ENCODE peak calls at places on chromosomes 12 and 14, in four cellular contexts. N, P, G and Z are unnamed samples.

GRCh38 chr12:2773199-2773875 is 21.4 kb upstream of the FKBP4 start:
- DNase-seq in N (no peak), P (no peak), G (no peak), Z (no peak)

GRCh38 chr12:49339464-49339861 is 2.5 kb upstream of the C1QL4 start:
- DNase-seq in N (no peak), P (peak), G (no peak), Z (no peak)

GRCh38 chr14:76706811-76707210 is 54.5 kb upstream of the VASH1 start:
- DNase-seq in N (no peak), P (no peak), G (no peak), Z (no peak)

GRCh38 chr14:98907981-98908544 is 363.9 kb downstream of the BCL11B start:
- DNase-seq in N (no peak), P (no peak), G (no peak), Z (no peak)

GRCh38 chr12:108310489-108310888 is 28.6 kb downstream of the CMKLR1 start:
- DNase-seq in N (no peak), P (no peak), G (no peak), Z (no peak)

GRCh38 chr12:20184514-20184913 is 183.8 kb upstream of the PDE3A start:
- DNase-seq in N (no peak), P (no peak), G (no peak), Z (no peak)

GRCh38 chr12:10215451-10215850 is 2.8 kb downstream of the GABARAPL1 start:
- DNase-seq in N (no peak), P (no peak), G (no peak), Z (no peak)

GRCh38 chr14:35043046-35043445 is 3.0 kb upstream of the FAM177A1 start:
- DNase-seq in N (no peak), P (no peak), G (no peak), Z (no peak)

GRCh38 chr12:64665506-64665905 is 55.2 kb downstream of the RASSF3 start:
- DNase-seq in N (no peak), P (peak), G (no peak), Z (no peak)

GRCh38 chr14:68961781-68962584 is 17.1 kb downstream of the ACTN1 start:
- DNase-seq in N (peak), P (no peak), G (no peak), Z (no peak)

GRCh38 chr12:108350511-108350910 is 11.4 kb upstream of the CMKLR1 start:
- DNase-seq in N (no peak), P (no peak), G (no peak), Z (no peak)

GRCh38 chr14:21703357-21704339 is 30.0 kb upstream of the OR4E1 start:
- DNase-seq in N (no peak), P (no peak), G (no peak), Z (no peak)

GRCh38 chr12:105343836-105344235 is 13.3 kb downstream of the C12orf75 start:
- DNase-seq in N (no peak), P (no peak), G (no peak), Z (no peak)

GRCh38 chr12:131911851-131912525 is 17.1 kb upstream of the PUS1 start:
- DNase-seq in N (no peak), P (no peak), G (no peak), Z (no peak)

GRCh38 chr12:71107976-71108749 is 49.6 kb downstream of the TSPAN8 start:
- DNase-seq in N (no peak), P (no peak), G (no peak), Z (no peak)

GRCh38 chr12:16197600-16197999 is 79.9 kb downstream of the SLC15A5 start:
- DNase-seq in N (no peak), P (no peak), G (no peak), Z (no peak)

GRCh38 chr12:30926243-30927209 is at the start of gene TSPAN11:
- DNase-seq in N (no peak), P (peak), G (peak), Z (peak)

GRCh38 chr12:25089738-25090137 is 105.2 kb downstream of the DNAI7 start:
- DNase-seq in N (no peak), P (no peak), G (no peak), Z (no peak)

GRCh38 chr12:111429760-111430417 is 24.2 kb downstream of the SH2B3 start:
- DNase-seq in N (no peak), P (peak), G (peak), Z (no peak)

GRCh38 chr14:23053426-23053825 is 3.9 kb downstream of the CDH24 start:
- DNase-seq in N (no peak), P (no peak), G (no peak), Z (no peak)

GRCh38 chr12:72282721-72283120 is 10.6 kb downstream of the TRHDE start:
- DNase-seq in N (no peak), P (no peak), G (no peak), Z (no peak)

GRCh38 chr14:91786188-91786587 is 54.3 kb upstream of the CATSPERB start:
- DNase-seq in N (no peak), P (no peak), G (no peak), Z (no peak)

GRCh38 chr14:50944647-50945413 is 547 bp upstream of the PYGL start:
- DNase-seq in N (peak), P (peak), G (peak), Z (no peak)

GRCh38 chr14:100682749-100683148 is 43.9 kb upstream of the DLK1 start:
- DNase-seq in N (no peak), P (no peak), G (no peak), Z (no peak)

GRCh38 chr14:102013669-102014200 is 49.4 kb downstream of the DYNC1H1 start:
- DNase-seq in N (no peak), P (no peak), G (no peak), Z (peak)

GRCh38 chr12:8692573-8692972 is 5.2 kb upstream of the RIMKLB start:
- DNase-seq in N (peak), P (peak), G (no peak), Z (no peak)

GRCh38 chr14:21102472-21103164 is 1.8 kb downstream of the TMEM253 start:
- DNase-seq in N (no peak), P (no peak), G (no peak), Z (no peak)

DNA sequence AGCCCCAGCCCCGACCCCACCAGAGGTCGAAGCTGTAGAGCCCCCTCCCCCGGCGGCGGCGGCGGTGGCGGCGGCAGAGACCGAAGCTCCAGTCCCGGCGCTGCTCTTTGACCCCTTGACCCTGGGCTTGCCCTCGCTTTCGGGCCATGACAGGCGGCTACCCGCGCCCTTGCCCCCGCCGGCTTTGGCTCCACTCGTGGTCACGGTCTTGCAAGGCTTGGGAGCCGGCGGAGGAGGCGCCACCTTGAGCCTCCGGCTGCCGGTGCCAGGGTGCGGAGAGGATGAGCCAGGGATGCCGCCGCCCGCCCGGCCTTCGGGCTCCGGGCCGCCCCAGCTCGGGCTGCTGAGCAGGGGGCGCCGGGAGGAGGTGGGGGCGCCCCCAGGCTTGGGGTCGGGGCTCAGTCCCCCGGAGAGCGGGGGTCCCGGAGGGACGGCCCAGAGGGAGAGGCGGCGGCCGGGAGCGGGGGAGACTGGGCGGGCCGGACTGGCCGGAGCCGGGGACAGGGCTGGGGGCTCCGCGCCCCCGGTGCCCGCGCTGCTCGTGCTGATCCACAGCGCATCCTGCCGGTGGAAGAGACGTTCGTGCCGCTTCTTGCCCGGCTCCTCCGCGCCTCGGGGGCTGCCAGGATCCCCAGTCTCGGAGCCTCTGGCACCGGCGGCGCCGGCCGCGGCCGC is 938 bp downstream of the AGAP2 start:
- DNase-seq in N (no peak), P (no peak), G (no peak), Z (no peak)
- TF ChIP-seq CTCF in N (peak), P (no peak), G (no peak), Z (peak)

GRCh38 chr12:26158078-26158764 is 33.4 kb upstream of the BHLHE41 start:
- DNase-seq in N (no peak), P (no peak), G (peak), Z (no peak)
- TF ChIP-seq CTCF in N (no peak), P (no peak), G (no peak), Z (no peak)

GRCh38 chr14:95534299-95535225 is at the start of gene GLRX5:
- DNase-seq in N (peak), P (peak), G (peak), Z (peak)
- TF ChIP-seq CTCF in N (peak), P (no peak), G (no peak), Z (no peak)

DNA sequence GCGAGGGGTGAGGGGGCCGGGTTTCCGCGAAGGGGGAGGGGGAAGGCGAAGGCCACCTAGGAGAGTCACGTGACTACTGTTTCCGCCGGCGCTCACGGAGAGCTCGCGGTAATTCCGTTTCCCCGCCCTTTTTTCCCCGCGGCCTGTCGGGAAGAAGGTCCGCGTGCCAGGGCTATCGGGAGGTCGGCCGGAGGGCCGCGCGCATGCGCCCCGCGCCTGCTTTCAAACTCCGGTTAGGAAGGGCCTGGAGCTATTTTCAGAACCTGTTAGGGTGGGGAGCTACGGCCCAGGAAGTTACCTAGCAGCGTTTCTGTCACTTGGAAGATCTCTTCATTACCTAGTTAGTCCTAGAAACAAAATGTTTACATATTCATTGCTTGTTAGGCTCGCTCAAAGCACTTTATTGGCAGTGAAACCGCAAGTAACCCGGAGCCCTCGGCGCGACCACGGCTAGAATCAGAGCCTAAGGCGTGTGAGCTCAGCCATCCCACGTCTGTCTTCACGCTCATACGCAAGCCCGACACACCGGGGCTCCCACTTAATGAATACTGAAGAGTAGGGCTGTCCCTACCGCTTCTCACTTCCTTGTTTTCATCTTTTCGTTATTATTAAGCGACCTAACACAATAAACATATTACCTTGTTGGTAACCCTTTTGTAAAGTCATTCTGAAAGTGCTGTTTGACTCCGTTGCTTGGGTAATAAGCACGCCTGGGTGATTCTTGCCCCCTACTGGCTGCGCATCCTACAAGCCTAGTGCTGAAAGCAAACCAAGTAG is 682 bp upstream of the SBNO1 start:
- DNase-seq in N (peak), P (peak), G (peak), Z (peak)
- TF ChIP-seq CTCF in N (peak), P (peak), G (peak), Z (peak)

GRCh38 chr12:128387811-128388422 is 120.9 kb downstream of the TMEM132C start:
- DNase-seq in N (peak), P (peak), G (peak), Z (peak)
- TF ChIP-seq CTCF in N (peak), P (peak), G (peak), Z (peak)

DNA sequence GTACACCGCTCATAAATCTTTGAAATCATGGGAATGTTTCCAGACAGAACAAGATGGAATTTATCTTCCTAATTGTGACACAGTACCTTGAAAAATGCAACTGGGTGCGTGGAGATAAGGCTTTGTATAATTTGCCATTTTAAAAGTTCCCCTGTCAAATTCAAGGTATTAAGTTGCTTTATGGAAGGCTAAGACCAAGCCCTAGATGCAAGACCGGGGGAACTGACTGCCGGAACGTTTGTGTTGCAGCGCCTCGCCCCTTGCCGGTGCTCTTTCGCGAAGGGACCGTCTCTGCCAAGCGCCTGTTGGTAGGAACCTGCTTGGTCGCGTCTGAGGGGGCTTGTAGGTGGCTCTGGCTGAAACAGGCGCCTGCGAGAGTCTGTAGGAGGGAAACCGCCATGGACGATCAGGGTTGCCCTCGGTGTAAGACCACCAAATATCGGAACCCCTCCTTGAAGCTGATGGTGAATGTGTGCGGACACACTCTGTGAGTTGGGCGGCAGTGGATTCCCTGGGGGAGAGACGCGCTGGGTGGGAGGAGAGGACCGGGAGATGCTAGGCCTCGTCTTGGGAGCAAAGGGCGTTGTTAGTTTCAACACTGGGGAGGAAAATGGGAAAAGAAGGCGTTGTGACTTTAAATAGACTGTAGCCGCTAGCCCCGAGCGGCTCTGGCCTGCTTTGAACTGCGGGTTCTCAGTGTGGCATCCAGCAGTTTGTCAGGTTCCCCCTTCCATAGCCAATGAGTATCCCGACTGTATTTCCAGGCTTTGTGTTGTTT is at the start of gene MNAT1:
- DNase-seq in N (peak), P (peak), G (peak), Z (peak)
- TF ChIP-seq CTCF in N (no peak), P (no peak), G (no peak), Z (no peak)